ENCODE peak calls at places on chromosomes 4 and X, in four cellular contexts. O, A, S and K are unnamed samples.

GRCh38 chr4:52576326-52576725 is 82.8 kb downstream of the USP46 start:
- DNase-seq in O (no peak), A (no peak), S (no peak), K (no peak)

GRCh38 chr4:86579941-86580340 is 14.2 kb upstream of the PTPN13 start:
- DNase-seq in O (no peak), A (no peak), S (no peak), K (no peak)

GRCh38 chrX:134949271-134949670 is 41.5 kb upstream of the SMIM10 start:
- DNase-seq in O (no peak), A (no peak), S (no peak), K (no peak)

GRCh38 chr4:122876456-122876855 is 45.9 kb downstream of the NUDT6 start:
- DNase-seq in O (no peak), A (no peak), S (no peak), K (no peak)

GRCh38 chr4:69718376-69719293 is 41.8 kb downstream of the SULT1B1 start:
- DNase-seq in O (no peak), A (no peak), S (no peak), K (no peak)

GRCh38 chrX:69616520-69617203 is 749 bp downstream of the EDA start:
- DNase-seq in O (peak), A (no peak), S (peak), K (peak)

GRCh38 chr4:106898621-106899230 is 137.4 kb downstream of the DKK2 start:
- DNase-seq in O (no peak), A (peak), S (no peak), K (peak)

GRCh38 chrX:107736781-107737531 is 38.6 kb downstream of the TSC22D3 start:
- DNase-seq in O (no peak), A (no peak), S (no peak), K (no peak)

GRCh38 chr4:78441786-78442185 is 109.8 kb upstream of the ANXA3 start:
- DNase-seq in O (no peak), A (no peak), S (no peak), K (no peak)

DNA sequence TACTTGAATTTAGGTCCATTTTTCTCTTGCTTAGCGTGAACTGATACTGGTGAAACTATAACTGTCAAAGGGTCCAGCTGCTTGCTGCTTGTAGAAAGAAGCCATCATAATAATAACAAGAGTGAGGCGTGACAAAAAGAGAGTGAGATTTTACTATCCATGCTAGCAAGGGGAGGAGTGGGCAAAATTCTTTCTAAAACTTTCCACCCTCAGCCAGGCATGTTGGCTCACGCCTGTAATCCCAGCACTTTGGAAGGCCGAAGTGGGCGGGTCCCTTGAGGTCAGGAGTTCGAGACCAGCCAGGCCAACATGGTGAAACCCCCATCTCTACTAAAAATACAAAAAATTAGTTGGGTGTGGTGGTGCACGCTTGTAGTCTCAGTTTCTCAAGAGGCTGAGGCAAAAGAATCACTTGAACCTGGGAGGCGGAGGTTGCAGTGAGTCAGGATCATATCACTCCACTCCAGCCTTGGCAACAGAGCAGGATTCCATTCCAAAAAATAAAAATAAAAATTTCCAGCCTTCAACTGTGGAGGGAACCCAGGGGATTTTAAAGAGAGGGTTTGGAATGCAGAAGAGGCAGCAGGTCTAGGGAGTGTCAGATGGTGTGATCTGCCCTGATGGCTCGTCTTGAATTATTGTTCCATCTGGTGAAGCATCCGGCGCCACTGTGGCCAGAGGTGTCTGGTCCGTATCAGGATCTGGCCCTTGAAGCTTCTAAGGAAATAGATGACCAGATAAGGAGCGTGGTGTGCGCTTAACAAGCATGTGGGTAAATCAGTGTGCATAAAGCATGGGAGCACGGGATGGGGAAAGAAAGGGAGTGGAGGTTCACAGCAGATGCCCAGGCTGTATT is 51.8 kb downstream of the LRP2BP start:
- DNase-seq in O (peak), A (no peak), S (peak), K (peak)
- H3K4me3 ChIP-seq in O (no peak), A (no peak), S (no peak), K (no peak)

GRCh38 chrX:143632625-143633387 is 3.1 kb downstream of the SLITRK4 start:
- DNase-seq in O (no peak), A (no peak), S (no peak), K (no peak)
- H3K4me3 ChIP-seq in O (no peak), A (no peak), S (no peak), K (no peak)

GRCh38 chrX:150508461-150509367 is 59.7 kb upstream of the MTM1 start:
- DNase-seq in O (peak), A (no peak), S (no peak), K (peak)
- H3K4me3 ChIP-seq in O (no peak), A (no peak), S (no peak), K (no peak)

GRCh38 chr4:98997176-98997575 is 1.7 kb downstream of the METAP1 start:
- DNase-seq in O (no peak), A (no peak), S (no peak), K (no peak)
- H3K4me3 ChIP-seq in O (no peak), A (peak), S (no peak), K (no peak)

GRCh38 chr4:74757136-74757535 is 37.2 kb downstream of the BTC start:
- DNase-seq in O (no peak), A (no peak), S (no peak), K (no peak)

GRCh38 chr4:74758521-74758920 is 35.8 kb downstream of the BTC start:
- DNase-seq in O (no peak), A (no peak), S (no peak), K (no peak)

GRCh38 chr4:74752798-74753197 is 41.5 kb downstream of the BTC start:
- DNase-seq in O (no peak), A (no peak), S (no peak), K (no peak)

GRCh38 chr4:74754218-74754617 is 40.1 kb downstream of the BTC start:
- DNase-seq in O (no peak), A (no peak), S (peak), K (no peak)

GRCh38 chr4:74755486-74755885 is 38.8 kb downstream of the BTC start:
- DNase-seq in O (peak), A (no peak), S (no peak), K (peak)
- H3K4me3 ChIP-seq in O (no peak), A (no peak), S (no peak), K (no peak)

GRCh38 chr4:137376312-137376711 is 156.0 kb downstream of the PCDH18 start:
- DNase-seq in O (no peak), A (no peak), S (no peak), K (no peak)

GRCh38 chr4:137370206-137370633 is 162.1 kb downstream of the PCDH18 start:
- DNase-seq in O (no peak), A (no peak), S (no peak), K (no peak)

GRCh38 chr4:137367608-137368007 is 164.7 kb downstream of the PCDH18 start:
- DNase-seq in O (no peak), A (no peak), S (no peak), K (no peak)

GRCh38 chr4:137375111-137375850 is 157.0 kb downstream of the PCDH18 start:
- DNase-seq in O (no peak), A (no peak), S (no peak), K (no peak)

DNA sequence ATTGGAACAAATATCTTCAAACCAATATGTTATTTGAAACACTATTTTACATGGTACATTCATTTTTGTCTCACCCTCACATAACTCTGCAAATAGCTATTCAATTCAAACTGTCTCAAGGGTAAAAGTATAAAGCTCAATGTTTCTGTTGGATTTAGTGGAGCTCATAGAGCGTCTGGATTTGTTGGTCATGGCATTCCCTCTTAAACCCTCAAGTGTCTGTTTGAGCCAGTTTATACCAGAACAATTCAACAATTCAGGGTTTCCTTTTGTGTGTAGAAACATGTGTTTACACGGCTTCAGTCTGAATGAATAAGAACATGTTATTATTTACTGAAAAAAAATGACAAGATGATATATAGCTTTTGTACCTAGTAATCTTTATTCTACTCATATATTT is 161.6 kb downstream of the PCDH18 start:
- DNase-seq in O (no peak), A (no peak), S (no peak), K (no peak)
- H3K4me3 ChIP-seq in O (no peak), A (no peak), S (no peak), K (no peak)